ENCODE peak calls at places on chromosomes 12 and 14, in five cellular contexts. A is GM23248, I is mammary epithelial cell, E is A673, D is lung. Y is an unnamed sample.

GRCh38 chr14:21505009-21505553 is 6.1 kb downstream of the METTL3 start:
- DNase-seq in A (no peak), I (no peak), E (no peak), D (no peak), Y (no peak)

GRCh38 chr12:22048351-22049041 is 2.5 kb downstream of the CMAS start:
- DNase-seq in A (no peak), I (no peak), E (no peak), D (no peak), Y (no peak)

GRCh38 chr12:127619869-127620769 is 646.9 kb upstream of the TMEM132C start:
- DNase-seq in A (no peak), I (no peak), E (no peak), D (no peak), Y (no peak)

GRCh38 chr12:32586390-32586789 is 92.7 kb upstream of the DNM1L start:
- DNase-seq in A (peak), I (peak), E (no peak), D (no peak), Y (peak)

GRCh38 chr12:41745593-41745992 is 399.1 kb downstream of the GXYLT1 start:
- DNase-seq in A (no peak), I (no peak), E (no peak), D (no peak), Y (no peak)

GRCh38 chr12:45122776-45123380 is 72.0 kb upstream of the DBX2 start:
- DNase-seq in A (peak), I (peak), E (peak), D (no peak), Y (no peak)

GRCh38 chr12:1282670-1283361 is 291.8 kb downstream of the ERC1 start:
- DNase-seq in A (peak), I (no peak), E (peak), D (no peak), Y (no peak)

GRCh38 chr14:87457727-87458126 is 535.3 kb downstream of the GALC start:
- DNase-seq in A (no peak), I (peak), E (no peak), D (no peak), Y (no peak)

GRCh38 chr14:54902521-54903420 is at the start of gene GCH1:
- DNase-seq in A (peak), I (peak), E (peak), D (peak), Y (no peak)

GRCh38 chr14:105891631-105892452 is 365.5 kb downstream of the TMEM121 start:
- DNase-seq in A (no peak), I (no peak), E (no peak), D (no peak), Y (no peak)

GRCh38 chr12:64780531-64781373 is 21.5 kb upstream of the GNS start:
- DNase-seq in A (peak), I (peak), E (peak), D (peak), Y (no peak)

GRCh38 chr12:14769462-14769836 is 33.8 kb downstream of the WBP11 start:
- DNase-seq in A (peak), I (no peak), E (no peak), D (peak), Y (no peak)

GRCh38 chr14:105151131-105151837 is 17.3 kb downstream of the JAG2 start:
- DNase-seq in A (no peak), I (no peak), E (no peak), D (no peak), Y (no peak)

GRCh38 chr12:98591209-98591608 is 2.3 kb upstream of the SLC25A3 start:
- DNase-seq in A (peak), I (no peak), E (no peak), D (no peak), Y (no peak)

GRCh38 chr12:105020241-105020962 is 34.3 kb downstream of the NOPCHAP1 start:
- DNase-seq in A (no peak), I (no peak), E (no peak), D (no peak), Y (no peak)

GRCh38 chr14:91873476-91874265 is 6.3 kb upstream of the TC2N start:
- DNase-seq in A (no peak), I (peak), E (no peak), D (no peak), Y (peak)

GRCh38 chr14:71475916-71476315 is 456.3 kb upstream of the RGS6 start:
- DNase-seq in A (no peak), I (no peak), E (no peak), D (no peak), Y (no peak)

GRCh38 chr14:91786188-91786587 is 54.3 kb upstream of the CATSPERB start:
- DNase-seq in A (no peak), I (no peak), E (no peak), D (no peak), Y (no peak)

GRCh38 chr12:51071663-51072062 is 11.7 kb downstream of the CSRNP2 start:
- DNase-seq in A (no peak), I (no peak), E (no peak), D (no peak), Y (no peak)

GRCh38 chr12:51067229-51067628 is 16.2 kb downstream of the CSRNP2 start:
- DNase-seq in A (no peak), I (no peak), E (no peak), D (no peak), Y (no peak)

GRCh38 chr12:51070004-51070403 is 13.4 kb downstream of the CSRNP2 start:
- DNase-seq in A (no peak), I (peak), E (peak), D (peak), Y (no peak)

GRCh38 chr12:51065530-51065929 is 17.4 kb downstream of the LETMD1 start:
- DNase-seq in A (no peak), I (peak), E (no peak), D (no peak), Y (no peak)

DNA sequence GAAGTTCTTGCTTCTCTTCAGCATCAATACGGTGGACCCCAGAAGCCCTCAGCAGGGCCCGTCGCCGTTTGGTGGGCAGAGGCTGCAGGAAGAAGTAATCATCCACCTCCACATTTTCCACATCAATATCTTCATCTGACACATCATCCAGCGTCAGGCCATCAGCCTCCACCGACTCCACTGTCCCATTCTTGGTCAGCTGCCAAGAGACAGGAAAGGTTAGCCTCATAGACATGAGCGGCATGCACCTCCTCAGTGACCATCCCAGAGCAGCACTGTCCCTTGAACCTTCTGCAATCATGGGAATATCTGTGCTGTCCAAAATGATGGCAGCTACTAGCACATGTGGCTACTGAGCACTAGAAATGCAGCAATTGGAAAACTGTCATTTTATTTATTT is 15.6 kb downstream of the CSRNP2 start:
- DNase-seq in A (no peak), I (no peak), E (no peak), D (no peak), Y (no peak)
- H3K27ac ChIP-seq in A (no peak), I (no peak), E (no peak), D (no peak), Y (no peak)

DNA sequence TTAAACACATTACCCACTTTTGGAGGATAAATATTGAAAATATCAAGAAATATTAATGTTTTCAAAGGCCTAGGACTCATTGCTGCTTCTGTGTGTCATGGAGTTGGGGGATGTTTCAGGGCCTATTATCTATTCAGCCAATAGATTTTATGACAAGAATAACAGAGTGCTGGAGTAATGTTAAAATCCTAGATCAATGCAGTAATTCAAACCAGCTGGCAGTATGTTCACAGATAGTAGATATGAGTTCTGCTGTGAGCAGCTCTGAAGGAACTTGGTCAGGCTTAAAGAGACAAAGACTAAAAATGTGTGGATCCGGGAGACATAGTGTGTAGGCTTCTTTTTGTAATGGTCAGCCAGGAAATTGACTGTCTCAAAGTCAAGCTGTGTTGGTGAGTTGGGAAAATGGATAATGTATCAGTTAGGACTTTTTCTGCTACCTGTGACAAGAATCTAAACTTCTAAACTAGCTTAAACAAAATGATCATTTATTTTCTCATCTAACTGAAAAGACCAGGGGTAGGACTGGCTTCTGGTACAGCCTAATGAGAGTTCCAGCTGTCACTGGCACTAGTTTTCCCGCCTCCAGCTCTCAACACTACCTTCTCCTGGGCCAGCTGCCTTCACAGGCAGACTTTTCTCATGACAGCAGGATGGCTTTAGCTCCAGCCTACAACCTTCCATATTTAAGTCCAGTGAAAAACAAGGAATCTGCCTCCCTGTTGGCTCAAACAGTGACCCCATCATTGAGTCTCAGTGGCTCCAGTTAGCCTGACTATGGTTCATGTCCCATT is 16.3 kb upstream of the POLR3B start:
- DNase-seq in A (peak), I (no peak), E (no peak), D (no peak), Y (no peak)
- H3K27ac ChIP-seq in A (peak), I (no peak), E (no peak), D (peak), Y (no peak)

DNA sequence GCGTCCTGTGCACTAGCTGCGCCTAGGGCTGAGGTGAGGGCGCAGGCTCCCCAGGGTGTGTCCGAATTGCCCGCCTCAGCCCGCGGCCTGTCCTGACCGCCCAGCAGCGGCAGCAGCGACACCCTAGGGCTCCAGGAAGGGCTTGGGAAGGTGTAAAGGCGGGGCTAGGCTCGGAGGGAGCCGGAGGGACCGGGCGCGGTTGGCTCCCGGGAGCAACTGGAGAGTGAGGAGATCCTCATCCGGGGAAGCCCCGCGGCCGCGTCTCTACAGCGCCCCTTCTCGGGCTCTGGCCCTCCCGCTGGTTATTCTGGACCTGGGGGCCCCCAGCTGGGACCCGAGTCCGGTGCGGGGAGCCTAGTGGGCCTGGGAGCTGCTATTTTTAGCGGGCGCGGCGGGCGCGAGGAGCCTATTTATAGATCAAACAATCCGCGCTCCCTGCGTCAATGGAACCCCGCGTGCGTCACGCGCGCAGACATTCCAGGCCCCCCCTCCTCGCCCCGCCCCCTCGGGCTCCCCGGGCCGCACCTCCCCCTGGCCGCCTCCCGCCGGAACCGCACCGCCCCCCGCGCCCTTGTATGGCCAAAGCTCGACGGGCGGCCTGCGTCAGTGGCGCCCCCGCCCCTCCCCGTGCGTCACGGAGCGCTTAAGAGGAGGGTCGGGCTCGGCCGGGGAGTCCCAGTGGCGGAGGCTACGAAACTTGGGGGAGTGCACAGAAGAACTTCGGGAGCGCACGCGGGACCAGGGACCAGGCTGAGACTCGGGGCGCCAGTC is at the start of gene NR4A1:
- DNase-seq in A (peak), I (peak), E (peak), D (peak), Y (no peak)
- H3K27ac ChIP-seq in A (peak), I (peak), E (peak), D (peak), Y (peak)

DNA sequence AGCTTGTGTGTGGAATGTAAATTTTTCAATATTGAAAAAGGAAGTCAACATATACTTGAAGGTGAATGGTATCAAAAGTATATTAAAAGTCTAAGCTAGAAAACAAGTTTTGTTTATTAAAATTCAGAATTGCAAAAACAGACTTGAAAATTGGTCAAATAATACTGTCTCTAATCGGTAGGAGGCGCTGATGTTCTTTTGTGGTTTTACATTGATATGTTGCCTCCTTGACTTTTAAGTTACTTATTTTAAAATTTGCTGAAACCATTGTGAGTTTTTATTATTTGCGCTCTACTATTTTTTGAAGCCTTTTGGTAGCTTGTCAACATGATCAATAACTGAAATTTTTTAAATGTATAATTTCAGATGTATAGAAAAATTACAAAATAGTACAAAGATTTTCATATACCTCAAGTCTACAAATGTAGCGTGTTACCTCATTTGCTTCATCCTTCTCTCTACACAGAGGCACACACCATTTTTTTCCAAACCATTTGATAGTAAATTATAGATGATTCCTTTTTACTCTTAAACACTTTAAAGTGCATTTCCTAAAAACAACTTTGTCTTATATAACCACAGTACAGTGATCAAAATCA is 6.9 kb downstream of the RTRAF start:
- DNase-seq in A (peak), I (no peak), E (peak), D (no peak), Y (no peak)
- H3K27ac ChIP-seq in A (no peak), I (no peak), E (no peak), D (no peak), Y (no peak)

DNA sequence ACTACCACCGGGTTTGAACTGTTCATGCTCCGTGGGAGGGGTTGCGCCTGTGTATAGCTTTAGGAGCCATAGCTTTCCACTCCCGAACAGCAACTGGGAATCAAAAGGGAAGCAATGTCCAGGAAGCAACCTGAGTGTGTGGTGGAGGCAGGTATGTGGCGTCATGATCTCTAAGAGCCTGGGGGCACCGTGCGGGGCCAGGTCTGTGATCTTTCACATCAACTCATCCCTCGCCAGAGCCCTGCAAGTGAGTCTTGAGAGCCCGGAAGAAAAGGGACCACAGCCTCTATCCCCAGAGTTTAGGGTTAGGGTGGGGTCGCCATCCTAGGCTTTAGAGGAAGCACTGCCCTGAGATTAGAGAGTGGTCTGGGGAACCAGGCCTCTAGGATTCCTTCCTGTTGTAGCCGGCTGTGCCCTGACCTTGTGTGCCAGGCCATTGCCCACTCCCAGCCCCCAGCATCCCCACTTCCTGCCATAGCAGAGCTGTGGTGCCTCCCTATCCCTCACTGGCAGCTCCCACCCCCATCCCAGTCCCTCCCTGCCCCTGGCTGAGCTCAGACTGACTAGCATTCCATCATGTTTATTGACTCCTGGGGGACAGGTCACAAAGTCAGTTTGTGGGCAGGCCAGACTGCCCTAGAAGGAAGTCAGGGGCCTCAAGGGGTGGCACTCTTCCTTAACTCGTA is 733 bp upstream of the ADCY4 start:
- DNase-seq in A (no peak), I (no peak), E (no peak), D (no peak), Y (no peak)
- H3K27ac ChIP-seq in A (no peak), I (no peak), E (no peak), D (peak), Y (no peak)

Y was measured in epithelial cell of prostate.